ENCODE peak calls at places on chromosomes 12 and 14, in five cellular contexts. T is tibial nerve, C is adrenal gland, A is OCI-LY7, Y is substantia nigra. E is an unnamed sample.

GRCh38 chr12:4849024-4849594 is 60.6 kb upstream of the KCNA1 start:
- DNase-seq in A (peak), Y (peak), T (no peak), C (peak), E (no peak)

GRCh38 chr12:96981053-96981452 is 74.0 kb downstream of the NEDD1 start:
- DNase-seq in C (no peak), T (no peak), A (no peak), Y (peak), E (peak)

GRCh38 chr12:8771072-8771471 is 51.3 kb upstream of the A2ML1 start:
- DNase-seq in C (no peak), A (no peak), Y (no peak), T (no peak), E (no peak)

GRCh38 chr14:90548455-90548854 is 151.6 kb downstream of the CALM1 start:
- DNase-seq in Y (peak), A (no peak), T (no peak), C (no peak), E (no peak)

GRCh38 chr14:80549141-80549540 is 337.8 kb upstream of the DIO2 start:
- DNase-seq in A (no peak), Y (peak), C (no peak), T (no peak), E (no peak)

GRCh38 chr14:99408286-99408970 is 72.2 kb downstream of the SETD3 start:
- DNase-seq in T (no peak), A (no peak), Y (no peak), C (no peak), E (no peak)

GRCh38 chr14:64799555-64799954 is 80.2 kb downstream of the SPTB start:
- DNase-seq in T (no peak), A (no peak), C (no peak), Y (no peak), E (no peak)

GRCh38 chr12:6925543-6926279 is 2.0 kb upstream of the ATN1 start:
- DNase-seq in Y (peak), T (peak), C (peak), A (no peak), E (peak)

GRCh38 chr14:46734287-46734686 is 82.7 kb upstream of the RPL10L start:
- DNase-seq in A (no peak), C (no peak), Y (no peak), T (no peak), E (no peak)

GRCh38 chr12:79426121-79426520 is 264.6 kb downstream of the PAWR start:
- DNase-seq in Y (no peak), T (no peak), C (no peak), A (no peak), E (no peak)

GRCh38 chr12:124738636-124739467 is 124.8 kb downstream of the SCARB1 start:
- DNase-seq in A (no peak), T (no peak), Y (no peak), C (no peak), E (peak)

GRCh38 chr14:58151264-58151700 is 731 bp downstream of the ARMH4 start:
- DNase-seq in Y (peak), A (no peak), C (peak), T (no peak), E (no peak)

GRCh38 chr14:63192085-63192484 is 12.2 kb upstream of the RHOJ start:
- DNase-seq in T (no peak), Y (no peak), A (no peak), C (no peak), E (no peak)

GRCh38 chr12:49827351-49828099 is 688 bp downstream of the NCKAP5L start:
- DNase-seq in A (peak), C (peak), Y (peak), T (no peak), E (peak)

GRCh38 chr14:51118993-51119392 is 24.1 kb upstream of the TRIM9 start:
- DNase-seq in T (no peak), Y (peak), C (no peak), A (no peak), E (no peak)
- H3K27ac ChIP-seq in T (no peak), Y (peak), C (no peak), A (no peak), E (no peak)

GRCh38 chr12:11762723-11763326 is 113.4 kb downstream of the ETV6 start:
- DNase-seq in Y (no peak), A (peak), C (no peak), T (no peak), E (no peak)

GRCh38 chr12:11765817-11766794 is 116.6 kb downstream of the ETV6 start:
- DNase-seq in A (no peak), Y (no peak), C (peak), T (no peak), E (no peak)

GRCh38 chr12:11767029-11767724 is 117.7 kb downstream of the ETV6 start:
- DNase-seq in A (no peak), Y (no peak), T (no peak), C (no peak), E (no peak)

GRCh38 chr12:11763760-11764520 is 114.5 kb downstream of the ETV6 start:
- DNase-seq in T (no peak), C (no peak), Y (no peak), A (no peak), E (peak)

DNA sequence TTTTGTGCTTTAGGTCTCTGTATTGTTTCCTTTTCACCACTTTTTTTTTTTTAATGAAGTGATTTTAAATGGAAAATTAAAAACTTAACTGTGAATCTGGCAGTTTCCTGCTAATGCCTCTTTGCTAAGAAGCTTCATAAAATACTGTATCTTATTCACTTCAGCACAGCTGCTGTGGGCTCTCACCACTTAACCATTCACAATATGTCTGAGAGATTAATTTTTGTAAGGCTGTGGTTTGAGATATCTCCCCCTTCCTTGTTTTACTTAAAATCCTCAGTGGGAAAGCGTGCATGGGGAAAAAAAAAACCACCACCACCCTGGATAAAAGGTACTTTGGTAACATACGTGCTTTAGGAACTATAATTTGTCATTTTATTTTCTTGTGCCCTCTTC is 115.9 kb downstream of the ETV6 start:
- DNase-seq in T (no peak), A (no peak), Y (no peak), C (no peak), E (no peak)
- H3K27ac ChIP-seq in T (peak), A (peak), Y (no peak), C (no peak), E (peak)

GRCh38 chr14:59705866-59706265 is 129.3 kb upstream of the CCDC175 start:
- DNase-seq in A (no peak), T (no peak), C (no peak), Y (no peak), E (no peak)
- H3K27ac ChIP-seq in A (no peak), T (no peak), C (no peak), Y (no peak), E (no peak)

GRCh38 chr12:14200598-14200997 is 164.9 kb upstream of the ATF7IP start:
- DNase-seq in T (no peak), C (no peak), Y (no peak), A (no peak), E (no peak)

GRCh38 chr12:14199455-14200199 is 165.9 kb upstream of the ATF7IP start:
- DNase-seq in A (no peak), T (no peak), C (no peak), Y (no peak), E (no peak)

DNA sequence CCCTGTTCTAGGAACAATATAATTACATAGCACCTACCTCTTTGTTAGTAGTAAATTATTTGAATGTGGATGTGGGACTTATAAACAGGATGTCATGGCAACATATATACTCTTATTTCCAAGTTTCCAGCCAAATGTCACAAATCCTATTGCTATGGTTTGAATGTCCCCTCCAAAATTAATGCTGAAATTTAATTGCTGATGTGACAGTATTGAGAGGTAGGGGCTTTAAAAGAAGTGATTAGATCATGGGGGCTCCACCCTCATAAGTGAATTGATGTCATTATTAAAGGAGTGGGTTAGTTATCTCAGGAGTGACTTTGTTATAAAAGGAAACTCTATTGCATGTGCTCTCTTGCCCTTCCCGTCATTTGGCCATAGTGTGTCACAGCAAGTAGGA is 164.2 kb upstream of the ATF7IP start:
- DNase-seq in C (no peak), T (no peak), A (no peak), Y (no peak), E (no peak)
- H3K27ac ChIP-seq in C (no peak), T (no peak), A (no peak), Y (no peak), E (no peak)

GRCh38 chr14:96204151-96205058 is at the start of gene BDKRB2:
- DNase-seq in C (peak), Y (peak), A (no peak), T (peak), E (peak)
- H3K27ac ChIP-seq in C (no peak), Y (no peak), A (no peak), T (peak), E (peak)

GRCh38 chr12:106956048-106956935 is 585 bp downstream of the TMEM263 start:
- DNase-seq in C (peak), Y (peak), A (peak), T (peak), E (peak)

GRCh38 chr12:106955377-106956047 is at the start of gene TMEM263:
- DNase-seq in T (peak), A (peak), Y (peak), C (peak), E (peak)

GRCh38 chr12:106950591-106950990 is 5.1 kb upstream of the TMEM263 start:
- DNase-seq in T (no peak), C (no peak), Y (no peak), A (no peak), E (no peak)

GRCh38 chr12:106954462-106955376 is 988 bp upstream of the TMEM263 start:
- DNase-seq in C (no peak), T (peak), A (no peak), Y (peak), E (no peak)

GRCh38 chr12:106953352-106954260 is 2.1 kb upstream of the TMEM263 start:
- DNase-seq in A (no peak), Y (no peak), T (no peak), C (no peak), E (peak)
- H3K27ac ChIP-seq in A (no peak), Y (no peak), T (peak), C (no peak), E (peak)

DNA sequence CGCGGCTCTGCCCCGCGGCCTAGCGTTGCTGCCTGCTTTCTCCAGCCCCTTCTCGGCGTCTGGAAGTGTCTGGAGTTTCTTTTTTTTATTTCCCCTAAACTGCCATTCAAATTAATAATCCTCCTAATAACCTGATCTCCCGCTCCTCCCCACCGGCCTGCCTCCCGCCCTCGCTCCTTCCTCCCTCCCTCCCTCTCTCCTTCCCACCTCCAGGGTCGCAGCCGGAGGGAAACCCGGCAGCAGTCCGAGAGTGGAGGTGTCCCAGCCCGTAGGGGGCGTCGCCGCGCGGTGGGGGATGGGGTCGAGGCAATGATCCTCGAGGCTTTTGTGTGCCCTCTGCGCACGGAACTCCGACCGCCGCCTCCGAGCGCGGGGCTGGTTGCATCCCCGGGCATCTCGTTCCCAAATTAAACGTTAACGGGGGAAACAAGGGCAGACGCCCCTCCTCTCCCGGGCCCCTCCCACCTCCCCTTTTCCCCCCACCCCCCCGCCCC is 1.1 kb upstream of the SOCS2 start:
- DNase-seq in A (no peak), T (peak), C (peak), Y (no peak), E (peak)
- H3K27ac ChIP-seq in A (no peak), T (peak), C (peak), Y (peak), E (peak)

GRCh38 chr12:32450363-32450762 is 51.0 kb downstream of the FGD4 start:
- DNase-seq in A (no peak), C (no peak), T (no peak), Y (no peak), E (no peak)
- H3K27ac ChIP-seq in A (no peak), C (no peak), T (no peak), Y (no peak), E (no peak)